ENCODE peak calls at places on chromosomes 5 and 9, in ten cellular contexts. D is HCT116; M is Panc1; G is heart left ventricle; F is CD4-positive, alpha-beta T cell; Y is mesothelial cell of epicardium; V is Calu3; S is fibroblast of lung; K is bronchial epithelial cell; Z is AG09309. C is an unnamed sample.
A peak's percentile ranks its signal among the peaks of the same experiment; 100 is the strongest.

GRCh38 chr5:112549605-112550161 is 130.6 kb upstream of the EPB41L4A start:
- DNase-seq in D (no peak), M (no peak), G (no peak), F (no peak), Y (no peak), V (no peak), S (no peak), K (no peak), Z (no peak), C (no peak)

GRCh38 chr5:36763454-36763853 is 113.1 kb upstream of the NIPBL start:
- DNase-seq in D (no peak), M (no peak), G (no peak), F (no peak), Y (no peak), V (no peak), S (peak; percentile 6), K (no peak), Z (no peak), C (no peak)

GRCh38 chr9:1718836-1719235 is 296.3 kb upstream of the SMARCA2 start:
- DNase-seq in D (no peak), M (no peak), G (no peak), F (no peak), Y (no peak), V (no peak), S (no peak), K (no peak), Z (no peak), C (no peak)

GRCh38 chr5:1666812-1667588 is 132.6 kb downstream of the MRPL36 start:
- DNase-seq in D (no peak), M (no peak), G (no peak), F (peak; percentile 36), Y (peak; percentile 91), V (peak; percentile 67), S (no peak), K (no peak), Z (no peak), C (peak; percentile 92)

GRCh38 chr9:4497855-4498254 is 7.6 kb downstream of the SLC1A1 start:
- DNase-seq in D (no peak), M (no peak), G (no peak), F (no peak), Y (no peak), V (no peak), S (peak; percentile 65), K (no peak), Z (peak; percentile 65), C (no peak)

GRCh38 chr5:175822225-175822624 is 49.2 kb upstream of the CPLX2 start:
- DNase-seq in D (peak; percentile 75), M (no peak), G (no peak), F (no peak), Y (no peak), V (no peak), S (peak; percentile 5), K (no peak), Z (no peak), C (no peak)

GRCh38 chr9:134333234-134333873 is 7.1 kb downstream of the RXRA start:
- DNase-seq in D (no peak), M (no peak), G (no peak), F (no peak), Y (no peak), V (peak; percentile 54), S (no peak), K (no peak), Z (no peak), C (no peak)

GRCh38 chr5:14440598-14441401 is 140.8 kb upstream of the OTULINL start:
- DNase-seq in D (no peak), M (no peak), G (peak; percentile 71), F (no peak), Y (peak; percentile 55), V (no peak), S (peak; percentile 96), K (peak; percentile 62), Z (peak; percentile 85), C (no peak)

GRCh38 chr5:128349044-128349629 is 188.9 kb downstream of the FBN2 start:
- DNase-seq in D (peak; percentile 8), M (no peak), G (peak; percentile 15), F (no peak), Y (no peak), V (peak; percentile 64), S (peak; percentile 31), K (peak; percentile 96), Z (no peak), C (no peak)

DNA sequence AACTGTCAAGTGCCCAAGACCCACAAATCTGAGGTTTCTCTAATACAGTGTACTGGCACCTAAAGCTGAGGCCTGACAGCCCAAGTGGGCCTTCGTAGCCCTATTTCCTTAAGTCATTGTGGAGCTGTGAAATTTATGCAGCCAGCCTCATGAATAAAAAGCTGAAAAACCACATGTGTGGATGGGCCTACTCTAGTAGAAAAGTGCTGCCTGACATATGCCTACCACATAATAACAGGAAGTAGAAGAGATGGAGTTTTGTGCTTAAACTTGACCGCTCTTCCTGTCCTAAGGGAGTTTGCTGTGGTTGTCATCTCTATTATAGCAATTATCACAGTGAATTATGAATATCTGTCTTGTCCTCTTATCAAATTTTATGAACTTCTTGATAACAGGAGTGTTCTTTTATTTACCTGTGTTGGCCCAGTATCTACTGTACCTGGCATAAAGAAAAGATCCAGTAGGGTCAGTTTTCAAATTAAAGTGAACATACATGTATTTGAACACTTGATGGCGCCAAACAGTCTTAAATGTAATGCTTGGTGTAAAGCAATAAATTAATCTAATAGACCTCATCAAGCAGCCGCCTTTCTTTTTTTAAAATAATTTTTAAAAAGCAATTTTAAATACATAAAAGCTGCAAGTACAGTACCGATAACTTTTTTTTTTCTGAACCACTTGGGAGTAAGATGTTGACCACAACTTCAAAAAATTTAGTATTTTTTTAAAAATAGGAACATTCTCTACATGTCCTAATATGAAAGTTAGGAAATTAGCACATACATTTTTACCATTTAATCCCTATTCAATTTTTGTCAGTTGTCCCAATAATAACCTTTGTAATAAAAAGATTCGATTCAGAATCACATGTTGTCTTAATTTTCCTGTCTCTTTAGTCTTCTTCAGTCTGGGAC is 51.0 kb downstream of the FKTN start:
- DNase-seq in D (peak; percentile 48), M (peak; percentile 1), G (no peak), F (no peak), Y (no peak), V (no peak), S (peak; percentile 39), K (peak; percentile 54), Z (no peak), C (no peak)
- TF ChIP-seq CTCF in D (peak; percentile 60), M (peak; percentile 55), G (peak; percentile 60), F (peak; percentile 73), Y (peak; percentile 66), V (no peak), S (peak; percentile 40), K (peak; percentile 23), Z (peak; percentile 51), C (peak; percentile 78)

GRCh38 chr5:7850533-7851239 is at the start of gene CFAP90:
- DNase-seq in D (no peak), M (no peak), G (peak; percentile 30), F (peak; percentile 38), Y (peak; percentile 79), V (peak; percentile 51), S (peak; percentile 62), K (no peak), Z (no peak), C (peak; percentile 81)

GRCh38 chr5:7850241-7850532 is 746 bp downstream of the CFAP90 start:
- DNase-seq in D (no peak), M (no peak), G (no peak), F (no peak), Y (peak; percentile 50), V (no peak), S (no peak), K (no peak), Z (no peak), C (no peak)

GRCh38 chr5:7852542-7852941 is 1.6 kb upstream of the CFAP90 start:
- DNase-seq in D (no peak), M (no peak), G (no peak), F (no peak), Y (no peak), V (no peak), S (peak; percentile 28), K (no peak), Z (no peak), C (no peak)

GRCh38 chr5:7851617-7852289 is 820 bp upstream of the CFAP90 start:
- DNase-seq in D (no peak), M (no peak), G (no peak), F (no peak), Y (no peak), V (no peak), S (no peak), K (no peak), Z (no peak), C (no peak)

DNA sequence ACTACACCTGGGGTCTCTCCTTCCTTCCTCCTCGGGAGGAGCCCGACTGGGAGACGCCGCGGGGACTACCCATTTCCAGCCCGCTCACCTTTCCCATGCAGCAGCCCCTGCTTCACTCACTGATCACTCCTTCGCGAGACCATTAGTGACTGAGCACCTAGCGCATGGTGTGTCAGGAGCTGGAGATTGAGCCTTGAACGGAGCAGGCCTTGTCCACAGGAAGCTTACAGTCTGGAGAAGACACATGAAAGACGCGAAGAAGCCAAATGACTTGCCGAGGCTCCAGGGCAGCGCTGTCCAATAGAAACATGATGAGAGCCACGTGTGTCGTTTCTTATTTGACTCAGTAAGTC is 283 bp upstream of the CFAP90 start:
- DNase-seq in D (no peak), M (no peak), G (no peak), F (no peak), Y (no peak), V (no peak), S (no peak), K (no peak), Z (no peak), C (no peak)
- TF ChIP-seq CTCF in D (no peak), M (peak; percentile 16), G (no peak), F (no peak), Y (no peak), V (no peak), S (no peak), K (no peak), Z (no peak), C (no peak)

DNA sequence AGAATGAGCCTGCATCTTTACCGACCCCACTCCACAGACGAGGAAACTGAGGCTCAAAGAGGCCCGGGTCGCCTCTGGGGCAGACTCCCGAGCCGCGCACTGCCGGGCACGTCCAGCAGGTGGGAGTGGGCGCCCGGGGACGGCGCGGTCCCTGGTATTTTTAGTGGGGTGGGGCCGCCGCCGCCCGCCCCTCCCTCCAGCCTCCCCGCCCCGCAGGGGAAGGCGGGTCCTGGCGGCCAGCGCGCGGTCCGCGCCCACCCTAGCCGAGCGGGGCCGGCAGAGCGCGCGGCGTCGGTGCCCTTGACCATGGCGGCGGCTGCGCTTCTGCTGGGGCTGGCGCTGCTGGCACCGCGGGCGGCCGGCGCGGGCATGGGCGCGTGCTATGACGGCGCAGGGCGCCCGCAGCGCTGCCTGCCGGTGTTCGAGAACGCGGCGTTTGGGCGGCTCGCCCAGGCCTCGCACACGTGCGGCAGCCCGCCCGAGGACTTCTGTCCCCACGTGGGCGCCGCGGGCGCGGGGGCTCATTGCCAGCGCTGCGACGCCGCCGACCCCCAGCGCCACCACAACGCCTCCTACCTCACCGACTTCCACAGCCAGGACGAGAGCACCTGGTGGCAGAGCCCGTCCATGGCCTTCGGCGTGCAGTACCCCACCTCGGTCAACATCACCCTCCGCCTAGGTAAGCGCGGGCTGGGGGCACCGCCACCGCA is at the start of gene LAMC3:
- DNase-seq in D (no peak), M (no peak), G (no peak), F (no peak), Y (peak; percentile 55), V (peak; percentile 13), S (no peak), K (no peak), Z (no peak), C (no peak)
- TF ChIP-seq CTCF in D (peak; percentile 50), M (peak; percentile 78), G (peak; percentile 46), F (no peak), Y (no peak), V (peak; percentile 15), S (peak; percentile 27), K (peak; percentile 28), Z (peak; percentile 39), C (peak; percentile 54)

GRCh38 chr9:126293522-126293889 is 33.1 kb upstream of the MVB12B start:
- DNase-seq in D (no peak), M (no peak), G (no peak), F (no peak), Y (no peak), V (no peak), S (no peak), K (no peak), Z (no peak), C (no peak)
- TF ChIP-seq CTCF in D (peak; percentile 71), M (peak; percentile 54), G (peak; percentile 9), F (no peak), Y (no peak), V (no peak), S (peak; percentile 11), K (no peak), Z (peak; percentile 23), C (peak; percentile 47)